ENCODE peak calls at places on chromosome 4, in five cellular contexts. E is ovary; F is CD8-positive, alpha-beta T cell; X is CD4-positive, alpha-beta T cell; S is mammary epithelial cell. N is an unnamed sample.

GRCh38 chr4:158826057-158826456 is 57.2 kb downstream of the FNIP2 start:
- DNase-seq in E (no peak), F (no peak), X (no peak), S (no peak), N (no peak)

GRCh38 chr4:176920694-176921093 is 128.0 kb upstream of the VEGFC start:
- DNase-seq in E (no peak), F (no peak), X (no peak), S (peak), N (no peak)

GRCh38 chr4:65665951-65666523 is 4.3 kb downstream of the EPHA5 start:
- DNase-seq in E (no peak), F (no peak), X (no peak), S (no peak), N (no peak)

GRCh38 chr4:13656569-13656988 is 29.1 kb upstream of the BOD1L1 start:
- DNase-seq in E (peak), F (peak), X (peak), S (peak), N (peak)

GRCh38 chr4:47032405-47033106 is 1.2 kb downstream of the GABRB1 start:
- DNase-seq in E (no peak), F (peak), X (no peak), S (peak), N (peak)

GRCh38 chr4:48902266-48902665 is 4.3 kb downstream of the OCIAD2 start:
- DNase-seq in E (no peak), F (no peak), X (no peak), S (peak), N (no peak)

GRCh38 chr4:119297795-119298194 is 24.1 kb downstream of the FABP2 start:
- DNase-seq in E (no peak), F (no peak), X (no peak), S (no peak), N (no peak)

GRCh38 chr4:118282692-118283091 is 70.1 kb downstream of the PRSS12 start:
- DNase-seq in E (no peak), F (no peak), X (no peak), S (peak), N (no peak)

GRCh38 chr4:101022151-101023024 is 324.9 kb downstream of the PPP3CA start:
- DNase-seq in E (no peak), F (no peak), X (no peak), S (no peak), N (no peak)

GRCh38 chr4:8343051-8343966 is 73.8 kb downstream of the HTRA3 start:
- DNase-seq in E (peak), F (no peak), X (no peak), S (no peak), N (no peak)

GRCh38 chr4:8343967-8344331 is 74.4 kb downstream of the HTRA3 start:
- DNase-seq in E (no peak), F (no peak), X (no peak), S (no peak), N (no peak)

GRCh38 chr4:8341691-8342090 is 72.1 kb downstream of the HTRA3 start:
- DNase-seq in E (peak), F (no peak), X (no peak), S (no peak), N (no peak)

GRCh38 chr4:8340721-8341680 is 71.4 kb downstream of the HTRA3 start:
- DNase-seq in E (peak), F (no peak), X (no peak), S (no peak), N (no peak)

DNA sequence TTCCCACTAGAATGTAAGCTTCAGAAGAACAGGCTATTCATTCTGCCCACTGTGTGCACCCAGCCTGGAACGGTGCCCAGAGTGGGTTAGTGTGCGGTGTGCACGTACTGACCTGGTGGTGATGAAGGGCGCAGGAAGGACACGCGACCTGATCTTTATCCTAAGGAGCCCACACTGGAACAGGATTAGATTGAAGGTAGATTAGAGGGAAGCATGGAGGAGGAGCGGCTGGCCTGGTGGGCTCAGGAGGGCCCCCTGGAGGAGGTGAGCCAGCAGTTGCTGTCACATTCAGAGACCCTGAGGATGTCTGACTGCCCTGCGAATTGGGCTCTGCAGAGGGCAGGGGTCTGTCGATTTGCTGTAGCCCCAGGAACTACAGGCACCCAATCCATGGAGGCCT is 73.1 kb downstream of the HTRA3 start:
- DNase-seq in E (peak), F (no peak), X (no peak), S (no peak), N (no peak)
- TF ChIP-seq CTCF in E (no peak), F (no peak), X (no peak), S (no peak), N (peak)

GRCh38 chr4:5711479-5712184 is 631 bp downstream of the EVC start:
- DNase-seq in E (peak), F (no peak), X (no peak), S (peak), N (no peak)
- H3K27ac ChIP-seq in E (peak), F (no peak), X (no peak), S (peak), N (peak)

GRCh38 chr4:22410645-22411247 is 105.1 kb downstream of the ADGRA3 start:
- DNase-seq in E (no peak), F (no peak), X (no peak), S (no peak), N (no peak)
- TF ChIP-seq CTCF in E (no peak), F (peak), X (peak), S (peak), N (peak)

DNA sequence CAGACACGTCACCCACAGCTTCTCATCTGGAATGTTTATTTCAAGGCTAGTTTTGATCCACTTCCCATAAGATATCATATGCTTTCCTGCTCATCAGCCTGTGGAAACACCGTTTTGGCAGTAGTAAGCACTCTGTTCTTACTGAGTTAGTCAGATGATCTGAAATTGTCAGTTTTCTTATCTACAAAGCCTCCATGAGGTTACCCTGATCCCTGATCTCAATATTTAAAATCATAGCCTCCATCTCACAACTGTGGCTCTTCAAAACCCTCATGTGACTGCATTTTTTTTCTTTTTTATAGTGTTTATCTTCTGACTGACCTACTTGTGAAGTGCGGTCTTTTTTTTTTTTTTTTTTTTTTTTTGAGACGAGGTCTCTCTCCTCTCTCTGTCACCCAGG is 22.7 kb downstream of the BST1 start:
- DNase-seq in E (no peak), F (no peak), X (no peak), S (no peak), N (no peak)
- H3K27ac ChIP-seq in E (no peak), F (no peak), X (no peak), S (no peak), N (no peak)

GRCh38 chr4:89588366-89588765 is 248.6 kb downstream of the SNCA start:
- DNase-seq in E (no peak), F (no peak), X (no peak), S (no peak), N (no peak)

GRCh38 chr4:89590102-89590501 is 246.9 kb downstream of the SNCA start:
- DNase-seq in E (no peak), F (no peak), X (no peak), S (no peak), N (no peak)

GRCh38 chr4:89587364-89587763 is 249.6 kb downstream of the SNCA start:
- DNase-seq in E (no peak), F (no peak), X (no peak), S (no peak), N (no peak)

GRCh38 chr4:89586318-89586717 is 250.6 kb downstream of the SNCA start:
- DNase-seq in E (no peak), F (no peak), X (no peak), S (no peak), N (no peak)

GRCh38 chr4:89586864-89587263 is 250.1 kb downstream of the SNCA start:
- DNase-seq in E (no peak), F (no peak), X (no peak), S (no peak), N (no peak)
- TF ChIP-seq CTCF in E (no peak), F (no peak), X (no peak), S (peak), N (peak)

DNA sequence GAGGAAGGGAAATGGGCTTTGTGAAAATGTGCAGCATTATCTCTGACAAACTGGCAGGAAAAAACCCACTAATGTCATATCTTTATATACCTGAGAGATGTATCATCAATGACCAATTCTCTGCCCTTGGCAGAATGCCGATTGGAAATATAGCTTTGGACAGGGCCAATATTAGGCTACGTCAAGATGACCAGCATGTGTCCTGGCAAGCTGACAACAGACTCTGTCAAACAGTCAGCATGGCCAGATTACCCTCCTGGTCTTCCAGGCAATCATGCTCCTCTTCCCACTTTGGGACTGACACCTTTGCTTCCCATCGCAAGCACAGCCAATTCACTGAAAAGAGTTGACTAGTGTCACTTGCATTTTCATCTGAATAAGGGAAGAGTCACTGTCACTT is 57.0 kb downstream of the SORBS2 start:
- DNase-seq in E (no peak), F (no peak), X (no peak), S (no peak), N (no peak)
- H3K27ac ChIP-seq in E (no peak), F (no peak), X (no peak), S (no peak), N (peak)

GRCh38 chr4:3462790-3463415 is at the start of gene DOK7:
- DNase-seq in E (no peak), F (no peak), X (no peak), S (no peak), N (no peak)

GRCh38 chr4:3465698-3466671 is 2.9 kb downstream of the DOK7 start:
- DNase-seq in E (no peak), F (peak), X (no peak), S (no peak), N (no peak)

GRCh38 chr4:3464911-3465697 is 2.0 kb downstream of the DOK7 start:
- DNase-seq in E (no peak), F (peak), X (no peak), S (no peak), N (no peak)

GRCh38 chr4:3463556-3464348 is 646 bp downstream of the DOK7 start:
- DNase-seq in E (no peak), F (no peak), X (no peak), S (no peak), N (no peak)

GRCh38 chr4:3464349-3464905 is 1.3 kb downstream of the DOK7 start:
- DNase-seq in E (no peak), F (no peak), X (no peak), S (no peak), N (no peak)
- TF ChIP-seq CTCF in E (no peak), F (no peak), X (no peak), S (no peak), N (no peak)

GRCh38 chr4:2258091-2259035 is 3.5 kb downstream of the MXD4 start:
- DNase-seq in E (peak), F (peak), X (no peak), S (no peak), N (no peak)
- H3K27ac ChIP-seq in E (no peak), F (no peak), X (no peak), S (no peak), N (no peak)